ENCODE peak calls at places on chromosomes 13 and 19, in seven cellular contexts. One of them, this sample, is unnamed.

GRCh38 chr19:36113425-36113824 is 1.2 kb downstream of the POLR2I start:
- DNase-seq in lower leg skin: no peak
- DNase-seq in cardiac fibroblast: no peak
- DNase-seq in neuronal stem cell: no peak
- DNase-seq in transverse colon: no peak
- DNase-seq in thoracic aorta: no peak
- DNase-seq in lung: no peak
- DNase-seq in this sample: no peak

GRCh38 chr13:49124693-49125304 is 95.3 kb upstream of the MLNR start:
- DNase-seq in lower leg skin: no peak
- DNase-seq in cardiac fibroblast: no peak
- DNase-seq in neuronal stem cell: no peak
- DNase-seq in transverse colon: no peak
- DNase-seq in thoracic aorta: no peak
- DNase-seq in lung: no peak
- DNase-seq in this sample: no peak

GRCh38 chr19:17340871-17341357 is 3.6 kb downstream of the GTPBP3 start:
- DNase-seq in lower leg skin: no peak
- DNase-seq in cardiac fibroblast: no peak
- DNase-seq in neuronal stem cell: no peak
- DNase-seq in transverse colon: no peak
- DNase-seq in thoracic aorta: no peak
- DNase-seq in lung: no peak
- DNase-seq in this sample: no peak

GRCh38 chr13:49580980-49581680 is 4.2 kb downstream of the RCBTB1 start:
- DNase-seq in lower leg skin: no peak
- DNase-seq in cardiac fibroblast: no peak
- DNase-seq in neuronal stem cell: no peak
- DNase-seq in transverse colon: no peak
- DNase-seq in thoracic aorta: no peak
- DNase-seq in lung: no peak
- DNase-seq in this sample: no peak

GRCh38 chr13:20685042-20685441 is 18.5 kb upstream of the IL17D start:
- DNase-seq in lower leg skin: no peak
- DNase-seq in cardiac fibroblast: no peak
- DNase-seq in neuronal stem cell: no peak
- DNase-seq in transverse colon: no peak
- DNase-seq in thoracic aorta: no peak
- DNase-seq in lung: no peak
- DNase-seq in this sample: peak

GRCh38 chr13:98279473-98280175 is 102.6 kb upstream of the RNF113B start:
- DNase-seq in lower leg skin: no peak
- DNase-seq in cardiac fibroblast: no peak
- DNase-seq in neuronal stem cell: no peak
- DNase-seq in transverse colon: no peak
- DNase-seq in thoracic aorta: no peak
- DNase-seq in lung: no peak
- DNase-seq in this sample: no peak

GRCh38 chr13:110624766-110625756 is 9.7 kb downstream of the NAXD start:
- DNase-seq in lower leg skin: no peak
- DNase-seq in cardiac fibroblast: no peak
- DNase-seq in neuronal stem cell: peak
- DNase-seq in transverse colon: no peak
- DNase-seq in thoracic aorta: no peak
- DNase-seq in lung: no peak
- DNase-seq in this sample: no peak

GRCh38 chr19:1486720-1487575 is 3.2 kb downstream of the PCSK4 start:
- DNase-seq in lower leg skin: no peak
- DNase-seq in cardiac fibroblast: no peak
- DNase-seq in neuronal stem cell: no peak
- DNase-seq in transverse colon: no peak
- DNase-seq in thoracic aorta: no peak
- DNase-seq in lung: no peak
- DNase-seq in this sample: no peak

GRCh38 chr13:31172535-31172934 is 10.8 kb upstream of the HSPH1 start:
- DNase-seq in lower leg skin: no peak
- DNase-seq in cardiac fibroblast: peak
- DNase-seq in neuronal stem cell: no peak
- DNase-seq in transverse colon: no peak
- DNase-seq in thoracic aorta: no peak
- DNase-seq in lung: no peak
- DNase-seq in this sample: no peak

GRCh38 chr13:73961181-73961580 is 173.0 kb downstream of the KLF12 start:
- DNase-seq in lower leg skin: no peak
- DNase-seq in cardiac fibroblast: no peak
- DNase-seq in neuronal stem cell: no peak
- DNase-seq in transverse colon: no peak
- DNase-seq in thoracic aorta: no peak
- DNase-seq in lung: no peak
- DNase-seq in this sample: no peak

GRCh38 chr13:77325371-77325941 is 1.4 kb downstream of the MYCBP2 start:
- DNase-seq in lower leg skin: no peak
- DNase-seq in cardiac fibroblast: peak
- DNase-seq in neuronal stem cell: no peak
- DNase-seq in transverse colon: no peak
- DNase-seq in thoracic aorta: no peak
- DNase-seq in lung: no peak
- DNase-seq in this sample: peak

GRCh38 chr19:38869160-38869835 is 8.8 kb downstream of the RINL start:
- DNase-seq in lower leg skin: no peak
- DNase-seq in cardiac fibroblast: peak
- DNase-seq in neuronal stem cell: no peak
- DNase-seq in transverse colon: peak
- DNase-seq in thoracic aorta: no peak
- DNase-seq in lung: no peak
- DNase-seq in this sample: no peak

GRCh38 chr13:46575321-46575721 is 22.4 kb downstream of the LRCH1 start:
- DNase-seq in lower leg skin: no peak
- DNase-seq in cardiac fibroblast: peak
- DNase-seq in neuronal stem cell: no peak
- DNase-seq in transverse colon: no peak
- DNase-seq in thoracic aorta: no peak
- DNase-seq in lung: no peak
- DNase-seq in this sample: no peak

GRCh38 chr19:3617463-3617862 is 9.1 kb downstream of the CACTIN start:
- DNase-seq in lower leg skin: no peak
- DNase-seq in cardiac fibroblast: no peak
- DNase-seq in neuronal stem cell: no peak
- DNase-seq in transverse colon: peak
- DNase-seq in thoracic aorta: no peak
- DNase-seq in lung: no peak
- DNase-seq in this sample: no peak

GRCh38 chr13:59531571-59532091 is 632.1 kb downstream of the DIAPH3 start:
- DNase-seq in lower leg skin: peak
- DNase-seq in cardiac fibroblast: peak
- DNase-seq in neuronal stem cell: no peak
- DNase-seq in transverse colon: peak
- DNase-seq in thoracic aorta: peak
- DNase-seq in lung: peak
- DNase-seq in this sample: no peak